ENCODE peak calls at places on chromosomes 2 and 18, in nine cellular contexts. One of them, this sample, is unnamed.

GRCh38 chr18:11251229-11251890 is 102.0 kb upstream of the PIEZO2 start:
- DNase-seq in PC-9: no peak
- DNase-seq in K562: no peak
- DNase-seq in OCI-LY7: no peak
- DNase-seq in PC-3: no peak
- DNase-seq in HCT116: no peak
- DNase-seq in H1: no peak
- DNase-seq in neural progenitor cell: no peak
- DNase-seq in HepG2: no peak
- DNase-seq in this sample: no peak

GRCh38 chr2:240302041-240302440 is 133.4 kb upstream of the GPC1 start:
- DNase-seq in PC-9: no peak
- DNase-seq in K562: no peak
- DNase-seq in OCI-LY7: no peak
- DNase-seq in PC-3: no peak
- DNase-seq in HCT116: no peak
- DNase-seq in H1: no peak
- DNase-seq in neural progenitor cell: no peak
- DNase-seq in HepG2: no peak
- DNase-seq in this sample: no peak

GRCh38 chr2:25431604-25432003 is 89.9 kb upstream of the DNMT3A start:
- DNase-seq in PC-9: no peak
- DNase-seq in K562: no peak
- DNase-seq in OCI-LY7: no peak
- DNase-seq in PC-3: no peak
- DNase-seq in HCT116: no peak
- DNase-seq in H1: no peak
- DNase-seq in neural progenitor cell: no peak
- DNase-seq in HepG2: no peak
- DNase-seq in this sample: no peak

GRCh38 chr2:143001521-143001920 is 124.1 kb downstream of the KYNU start:
- DNase-seq in PC-9: no peak
- DNase-seq in K562: no peak
- DNase-seq in OCI-LY7: no peak
- DNase-seq in PC-3: no peak
- DNase-seq in HCT116: no peak
- DNase-seq in H1: no peak
- DNase-seq in neural progenitor cell: no peak
- DNase-seq in HepG2: no peak
- DNase-seq in this sample: no peak

GRCh38 chr2:10157293-10157692 is 34.8 kb downstream of the RRM2 start:
- DNase-seq in PC-9: no peak
- DNase-seq in K562: no peak
- DNase-seq in OCI-LY7: no peak
- DNase-seq in PC-3: no peak
- DNase-seq in HCT116: no peak
- DNase-seq in H1: no peak
- DNase-seq in neural progenitor cell: no peak
- DNase-seq in HepG2: no peak
- DNase-seq in this sample: no peak

GRCh38 chr2:14960686-14961324 is 328.3 kb downstream of the LRATD1 start:
- DNase-seq in PC-9: no peak
- DNase-seq in K562: no peak
- DNase-seq in OCI-LY7: no peak
- DNase-seq in PC-3: peak
- DNase-seq in HCT116: no peak
- DNase-seq in H1: no peak
- DNase-seq in neural progenitor cell: no peak
- DNase-seq in HepG2: no peak
- DNase-seq in this sample: no peak

GRCh38 chr2:55901941-55902340 is 21.6 kb downstream of the EFEMP1 start:
- DNase-seq in PC-9: no peak
- DNase-seq in K562: no peak
- DNase-seq in OCI-LY7: no peak
- DNase-seq in PC-3: no peak
- DNase-seq in HCT116: no peak
- DNase-seq in H1: no peak
- DNase-seq in neural progenitor cell: no peak
- DNase-seq in HepG2: no peak
- DNase-seq in this sample: no peak

GRCh38 chr18:29077344-29077743 is 900.4 kb upstream of the CDH2 start:
- DNase-seq in PC-9: no peak
- DNase-seq in K562: no peak
- DNase-seq in OCI-LY7: no peak
- DNase-seq in PC-3: no peak
- DNase-seq in HCT116: no peak
- DNase-seq in H1: no peak
- DNase-seq in neural progenitor cell: no peak
- DNase-seq in HepG2: no peak
- DNase-seq in this sample: no peak

GRCh38 chr2:139165599-139165998 is 385.4 kb upstream of the NXPH2 start:
- DNase-seq in PC-9: no peak
- DNase-seq in K562: no peak
- DNase-seq in OCI-LY7: no peak
- DNase-seq in PC-3: no peak
- DNase-seq in HCT116: no peak
- DNase-seq in H1: no peak
- DNase-seq in neural progenitor cell: no peak
- DNase-seq in HepG2: no peak
- DNase-seq in this sample: no peak

GRCh38 chr2:26429779-26430654 is 28.3 kb downstream of the DRC1 start:
- DNase-seq in PC-9: peak
- DNase-seq in K562: no peak
- DNase-seq in OCI-LY7: no peak
- DNase-seq in PC-3: peak
- DNase-seq in HCT116: no peak
- DNase-seq in H1: no peak
- DNase-seq in neural progenitor cell: no peak
- DNase-seq in HepG2: no peak
- DNase-seq in this sample: no peak

GRCh38 chr18:62828852-62829251 is 113.5 kb downstream of the PHLPP1 start:
- DNase-seq in PC-9: no peak
- DNase-seq in K562: no peak
- DNase-seq in OCI-LY7: no peak
- DNase-seq in PC-3: no peak
- DNase-seq in HCT116: no peak
- DNase-seq in H1: no peak
- DNase-seq in neural progenitor cell: no peak
- DNase-seq in HepG2: no peak
- DNase-seq in this sample: no peak

GRCh38 chr18:22074343-22075070 is 94.9 kb upstream of the GATA6 start:
- DNase-seq in PC-9: no peak
- DNase-seq in K562: no peak
- DNase-seq in OCI-LY7: no peak
- DNase-seq in PC-3: no peak
- DNase-seq in HCT116: no peak
- DNase-seq in H1: no peak
- DNase-seq in neural progenitor cell: no peak
- DNase-seq in HepG2: no peak
- DNase-seq in this sample: no peak
- H2AFZ ChIP-seq in PC-9: no peak
- H2AFZ ChIP-seq in K562: no peak
- H2AFZ ChIP-seq in OCI-LY7: no peak
- H2AFZ ChIP-seq in PC-3: no peak
- H2AFZ ChIP-seq in HCT116: no peak
- H2AFZ ChIP-seq in H1: no peak
- H2AFZ ChIP-seq in neural progenitor cell: no peak
- H2AFZ ChIP-seq in HepG2: no peak
- H2AFZ ChIP-seq in this sample: no peak

GRCh38 chr18:25639601-25640000 is 287.6 kb upstream of the ZNF521 start:
- DNase-seq in PC-9: no peak
- DNase-seq in K562: no peak
- DNase-seq in OCI-LY7: no peak
- DNase-seq in PC-3: no peak
- DNase-seq in HCT116: no peak
- DNase-seq in H1: no peak
- DNase-seq in neural progenitor cell: no peak
- DNase-seq in HepG2: no peak
- DNase-seq in this sample: no peak
- TF ChIP-seq CTCF in PC-9: no peak
- TF ChIP-seq CTCF in K562: no peak
- TF ChIP-seq CTCF in OCI-LY7: no peak
- TF ChIP-seq CTCF in PC-3: no peak
- TF ChIP-seq CTCF in HCT116: no peak
- TF ChIP-seq CTCF in H1: no peak
- TF ChIP-seq CTCF in neural progenitor cell: no peak
- TF ChIP-seq CTCF in HepG2: no peak
- TF ChIP-seq CTCF in this sample: no peak

GRCh38 chr2:167188596-167188967 is 300.3 kb downstream of the XIRP2 start:
- DNase-seq in PC-9: no peak
- DNase-seq in K562: no peak
- DNase-seq in OCI-LY7: no peak
- DNase-seq in PC-3: no peak
- DNase-seq in HCT116: no peak
- DNase-seq in H1: no peak
- DNase-seq in neural progenitor cell: no peak
- DNase-seq in HepG2: no peak
- DNase-seq in this sample: no peak

GRCh38 chr2:167190053-167190452 is 301.8 kb downstream of the XIRP2 start:
- DNase-seq in PC-9: no peak
- DNase-seq in K562: no peak
- DNase-seq in OCI-LY7: no peak
- DNase-seq in PC-3: peak
- DNase-seq in HCT116: no peak
- DNase-seq in H1: no peak
- DNase-seq in neural progenitor cell: no peak
- DNase-seq in HepG2: no peak
- DNase-seq in this sample: no peak

GRCh38 chr2:167186465-167186864 is 298.2 kb downstream of the XIRP2 start:
- DNase-seq in PC-9: no peak
- DNase-seq in K562: no peak
- DNase-seq in OCI-LY7: no peak
- DNase-seq in PC-3: no peak
- DNase-seq in HCT116: no peak
- DNase-seq in H1: no peak
- DNase-seq in neural progenitor cell: no peak
- DNase-seq in HepG2: no peak
- DNase-seq in this sample: no peak

GRCh38 chr2:167187049-167187727 is 298.9 kb downstream of the XIRP2 start:
- DNase-seq in PC-9: no peak
- DNase-seq in K562: no peak
- DNase-seq in OCI-LY7: no peak
- DNase-seq in PC-3: no peak
- DNase-seq in HCT116: no peak
- DNase-seq in H1: no peak
- DNase-seq in neural progenitor cell: no peak
- DNase-seq in HepG2: no peak
- DNase-seq in this sample: no peak

DNA sequence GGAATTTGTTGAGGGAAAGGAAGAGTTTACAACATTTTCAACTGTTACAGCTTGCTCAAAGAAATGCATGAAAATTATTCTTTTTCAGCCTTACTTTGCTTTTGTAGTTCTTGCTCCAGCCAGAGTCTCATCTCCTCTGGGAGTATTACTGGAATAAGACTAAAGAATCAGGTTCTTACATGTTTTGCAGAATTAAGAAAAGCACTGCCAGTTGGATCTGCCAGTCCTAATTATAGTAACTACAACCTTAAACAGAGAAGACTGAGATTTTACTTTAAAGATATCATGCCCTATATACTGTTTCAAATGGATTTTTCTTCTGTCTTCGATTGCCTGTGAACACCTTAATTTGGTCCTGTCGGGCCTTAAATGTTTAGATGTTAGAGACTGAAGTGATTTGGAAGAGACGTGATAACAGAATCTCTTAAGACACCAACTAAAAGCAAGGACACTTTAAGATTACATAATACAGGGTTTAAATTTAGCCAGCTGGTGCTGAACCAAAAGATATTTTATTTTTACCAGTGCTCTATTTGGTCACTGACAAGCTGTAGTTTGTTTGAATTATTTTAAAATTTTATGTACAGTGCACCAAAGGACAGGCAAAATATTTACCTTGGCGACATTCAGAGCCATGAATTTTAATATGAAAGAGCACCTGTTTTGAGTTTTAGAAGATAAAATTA is 299.8 kb downstream of the XIRP2 start:
- DNase-seq in PC-9: no peak
- DNase-seq in K562: no peak
- DNase-seq in OCI-LY7: no peak
- DNase-seq in PC-3: no peak
- DNase-seq in HCT116: no peak
- DNase-seq in H1: no peak
- DNase-seq in neural progenitor cell: no peak
- DNase-seq in HepG2: no peak
- DNase-seq in this sample: no peak
- H2AFZ ChIP-seq in PC-9: no peak
- H2AFZ ChIP-seq in K562: no peak
- H2AFZ ChIP-seq in OCI-LY7: no peak
- H2AFZ ChIP-seq in PC-3: no peak
- H2AFZ ChIP-seq in HCT116: no peak
- H2AFZ ChIP-seq in H1: no peak
- H2AFZ ChIP-seq in neural progenitor cell: no peak
- H2AFZ ChIP-seq in HepG2: no peak
- H2AFZ ChIP-seq in this sample: no peak

GRCh38 chr2:102979429-102979828 is 217.6 kb downstream of the TMEM182 start:
- DNase-seq in PC-9: no peak
- DNase-seq in K562: no peak
- DNase-seq in OCI-LY7: no peak
- DNase-seq in PC-3: no peak
- DNase-seq in HCT116: no peak
- DNase-seq in H1: no peak
- DNase-seq in neural progenitor cell: no peak
- DNase-seq in HepG2: no peak
- DNase-seq in this sample: no peak

GRCh38 chr2:102971661-102972060 is 209.8 kb downstream of the TMEM182 start:
- DNase-seq in PC-9: no peak
- DNase-seq in K562: no peak
- DNase-seq in OCI-LY7: no peak
- DNase-seq in PC-3: no peak
- DNase-seq in HCT116: no peak
- DNase-seq in H1: no peak
- DNase-seq in neural progenitor cell: no peak
- DNase-seq in HepG2: no peak
- DNase-seq in this sample: no peak

GRCh38 chr2:102977462-102977861 is 215.6 kb downstream of the TMEM182 start:
- DNase-seq in PC-9: no peak
- DNase-seq in K562: no peak
- DNase-seq in OCI-LY7: no peak
- DNase-seq in PC-3: no peak
- DNase-seq in HCT116: no peak
- DNase-seq in H1: no peak
- DNase-seq in neural progenitor cell: no peak
- DNase-seq in HepG2: no peak
- DNase-seq in this sample: no peak

DNA sequence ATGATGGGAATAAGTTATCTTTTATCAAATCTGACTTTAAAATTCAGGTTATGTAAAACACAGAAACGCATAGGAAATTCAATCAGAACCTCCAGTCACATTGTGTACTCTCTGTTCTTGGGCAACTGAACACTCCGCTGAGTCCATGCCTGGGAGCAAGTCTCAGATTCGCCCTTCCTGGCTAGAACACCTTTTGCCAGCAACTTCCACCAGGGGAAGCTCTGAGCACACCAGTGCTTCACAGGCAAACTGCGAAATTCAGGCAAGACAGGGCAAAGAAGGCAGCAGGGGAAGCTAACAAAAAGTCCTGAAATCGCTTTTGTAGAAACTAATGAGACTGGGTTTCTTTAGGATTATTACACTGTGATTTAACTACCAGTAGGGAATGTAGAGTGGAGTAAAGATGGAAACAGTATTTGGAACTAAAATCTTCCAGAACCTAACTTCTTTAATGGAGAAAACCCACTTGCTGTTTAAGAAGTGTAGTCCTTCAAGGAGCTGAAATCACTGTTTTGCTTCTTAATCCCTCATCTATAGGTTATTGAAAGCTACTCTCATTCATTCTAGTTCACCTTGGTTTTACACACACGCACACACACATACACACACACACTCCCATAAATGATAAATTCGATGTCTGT is 214.3 kb downstream of the TMEM182 start:
- DNase-seq in PC-9: peak
- DNase-seq in K562: peak
- DNase-seq in OCI-LY7: peak
- DNase-seq in PC-3: peak
- DNase-seq in HCT116: peak
- DNase-seq in H1: peak
- DNase-seq in neural progenitor cell: peak
- DNase-seq in HepG2: peak
- DNase-seq in this sample: peak
- TF ChIP-seq CTCF in PC-9: peak
- TF ChIP-seq CTCF in K562: peak
- TF ChIP-seq CTCF in OCI-LY7: peak
- TF ChIP-seq CTCF in PC-3: peak
- TF ChIP-seq CTCF in HCT116: peak
- TF ChIP-seq CTCF in H1: peak
- TF ChIP-seq CTCF in neural progenitor cell: peak
- TF ChIP-seq CTCF in HepG2: peak
- TF ChIP-seq CTCF in this sample: peak

This sample was measured in hepatocyte.